ENCODE peak calls at places on chromosomes 16 and 17, in six cellular contexts. M, P, X, F, D and K are unnamed samples. For H4K20me1, the result is how much of the 10 kb centered on the place peaks cover.

GRCh38 chr16:30637952-30638351 is 12.8 kb upstream of the PRR14 start:
- DNase-seq in P (peak), F (peak), M (peak), D (peak), X (peak), K (peak)

GRCh38 chr17:64507418-64507766 is 615 bp downstream of the CEP95 start:
- DNase-seq in F (peak), P (peak), D (peak), M (peak), X (peak), K (peak)

GRCh38 chr17:49836111-49837030 is 11.5 kb downstream of the TAC4 start:
- DNase-seq in X (no peak), F (no peak), P (peak), D (no peak), M (peak), K (peak)

GRCh38 chr16:4376126-4376819 is 4.6 kb downstream of the VASN start:
- DNase-seq in M (peak), X (peak), D (no peak), F (no peak), P (no peak), K (peak)

GRCh38 chr17:72219136-72219823 is 98.5 kb downstream of the SOX9 start:
- DNase-seq in D (no peak), F (no peak), P (no peak), X (peak), M (no peak), K (peak)

GRCh38 chr16:85296859-85297698 is 184.8 kb upstream of the CIBAR2 start:
- DNase-seq in D (no peak), M (no peak), F (peak), P (peak), X (peak), K (peak)

GRCh38 chr17:60840456-60840855 is 162.8 kb downstream of the BCAS3 start:
- DNase-seq in M (peak), D (no peak), F (no peak), X (no peak), P (no peak), K (no peak)

GRCh38 chr17:35295686-35296085 is 52.8 kb downstream of the SLFN5 start:
- DNase-seq in M (no peak), P (peak), F (no peak), X (no peak), D (no peak), K (peak)

DNA sequence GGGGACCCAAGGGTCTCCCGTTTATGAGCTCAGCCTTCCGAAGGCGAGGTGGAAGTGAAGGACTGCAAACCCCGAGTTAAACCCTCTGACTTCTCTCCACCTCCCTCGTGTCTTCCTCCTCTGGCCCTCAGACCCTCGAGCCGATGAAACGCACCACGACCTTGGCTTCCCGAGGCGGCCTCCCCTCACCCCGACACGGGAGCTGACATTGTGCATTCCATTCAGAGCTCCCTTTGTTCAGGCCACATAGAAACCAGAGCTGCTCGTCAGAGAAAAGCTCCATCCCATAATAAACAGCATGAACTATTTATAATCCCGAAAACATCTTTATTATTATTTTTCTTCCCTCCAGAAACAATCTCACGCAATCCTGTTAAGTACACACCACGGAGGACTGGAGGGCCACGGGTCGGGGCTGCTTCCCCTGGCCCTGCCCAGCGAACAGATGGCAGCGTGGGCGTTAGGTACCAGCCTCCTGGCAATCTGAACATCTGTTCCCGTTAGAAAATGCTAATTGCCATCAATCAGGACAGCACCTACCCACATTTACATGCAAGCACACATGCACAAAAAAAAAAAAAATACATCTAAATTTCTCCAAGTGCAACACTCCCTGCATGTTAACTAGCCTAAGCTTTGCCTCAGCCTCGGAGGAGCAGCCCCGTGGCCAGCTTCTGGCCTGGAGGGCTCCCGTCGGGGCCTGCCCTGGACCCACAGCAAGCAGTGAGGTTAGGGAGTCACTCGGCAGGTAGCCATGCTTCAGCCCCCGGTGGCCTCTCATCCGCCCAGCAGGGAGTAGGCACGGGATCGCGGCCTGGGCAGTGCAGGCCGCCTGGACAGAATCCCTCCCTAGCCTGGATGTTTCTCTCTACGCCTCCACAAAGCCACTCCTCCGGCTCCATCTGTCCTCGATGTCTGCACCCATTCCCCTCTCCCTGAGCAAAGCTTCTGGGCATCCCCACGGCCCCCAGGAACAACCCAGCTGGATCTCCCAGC is 145.5 kb downstream of the RBFOX3 start:
- DNase-seq in P (no peak), D (no peak), X (no peak), M (no peak), F (no peak), K (no peak)
- TF ChIP-seq EZH2 in P (no peak), D (no peak), X (no peak), M (no peak), F (peak), K (no peak)

GRCh38 chr16:1105888-1106620 is 10.0 kb upstream of the C1QTNF8 start:
- DNase-seq in X (peak), P (peak), D (no peak), M (peak), F (no peak), K (peak)

GRCh38 chr16:1107141-1107540 is 11.1 kb upstream of the C1QTNF8 start:
- DNase-seq in X (no peak), D (no peak), M (no peak), F (no peak), P (no peak), K (no peak)

GRCh38 chr16:1106659-1107058 is 10.6 kb upstream of the C1QTNF8 start:
- DNase-seq in X (no peak), M (no peak), D (no peak), F (no peak), P (no peak), K (no peak)

GRCh38 chr16:1108299-1109252 is 12.5 kb upstream of the C1QTNF8 start:
- DNase-seq in M (peak), P (no peak), D (no peak), X (no peak), F (no peak), K (peak)

GRCh38 chr16:1107731-1108130 is 11.7 kb upstream of the C1QTNF8 start:
- DNase-seq in P (no peak), M (no peak), F (no peak), D (no peak), X (no peak), K (no peak)
- H4K20me1 ChIP-seq in P (under half), M (under half), F (under half), D (under half), X (under half), K (under half)

DNA sequence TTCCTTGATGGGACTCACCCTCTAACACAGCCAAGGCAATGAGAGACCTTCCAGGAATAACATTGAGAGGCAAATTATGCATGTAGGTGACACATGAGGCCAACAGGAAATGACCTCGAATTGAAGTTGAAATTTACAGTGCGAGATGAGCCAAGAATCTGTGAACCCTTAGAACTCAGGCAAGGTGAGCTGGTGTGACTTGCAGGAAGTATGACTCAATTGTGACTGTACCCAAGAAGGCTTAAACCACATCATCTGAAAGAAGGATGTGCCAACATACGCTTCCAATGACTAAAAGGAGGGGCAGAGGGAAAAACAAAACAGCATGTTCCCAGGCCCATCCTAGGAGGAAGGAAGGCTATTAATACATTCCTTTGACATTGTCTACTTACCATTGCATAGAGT is 44.8 kb downstream of the PITPNC1 start:
- DNase-seq in D (peak), F (no peak), P (peak), X (no peak), M (peak), K (peak)
- H3K4me3 ChIP-seq in D (no peak), F (no peak), P (no peak), X (no peak), M (no peak), K (no peak)

DNA sequence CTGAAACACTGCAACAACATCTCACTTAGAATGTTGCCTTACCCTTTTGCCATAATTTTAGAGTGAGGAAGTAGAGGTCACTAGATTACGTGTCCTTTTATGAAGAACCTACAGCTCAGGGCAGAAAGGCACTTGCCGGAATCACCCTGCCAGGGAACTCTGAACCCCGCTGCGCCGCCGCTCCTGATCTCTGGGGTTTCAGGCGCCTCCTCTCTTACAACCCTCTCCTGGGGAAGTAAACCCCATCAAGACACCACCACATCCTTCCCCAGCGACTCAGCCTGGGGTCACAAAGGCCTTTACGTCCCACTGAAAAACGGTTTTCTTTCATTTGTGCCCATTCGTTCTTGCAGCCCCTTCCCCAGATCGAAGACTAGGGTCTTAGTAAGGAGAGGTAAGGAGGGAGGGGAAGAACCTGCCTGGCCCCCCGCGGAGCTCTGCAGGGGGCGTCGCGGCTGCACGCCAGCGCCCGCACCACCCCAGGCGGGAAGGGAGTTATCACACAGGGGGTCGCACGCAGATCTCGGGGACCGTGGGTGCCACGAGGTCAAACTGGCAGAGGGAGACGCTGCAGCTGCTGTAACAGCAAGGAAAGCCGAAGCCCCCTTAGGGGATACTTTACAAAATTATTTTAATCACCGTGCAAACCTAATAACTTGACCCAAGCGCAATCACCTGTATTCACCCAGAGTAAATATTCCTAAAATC is 1.0 kb upstream of the HLF start:
- DNase-seq in P (no peak), X (peak), F (no peak), D (no peak), M (no peak), K (no peak)
- TF ChIP-seq EZH2 in P (peak), X (peak), F (no peak), D (no peak), M (peak), K (no peak)

DNA sequence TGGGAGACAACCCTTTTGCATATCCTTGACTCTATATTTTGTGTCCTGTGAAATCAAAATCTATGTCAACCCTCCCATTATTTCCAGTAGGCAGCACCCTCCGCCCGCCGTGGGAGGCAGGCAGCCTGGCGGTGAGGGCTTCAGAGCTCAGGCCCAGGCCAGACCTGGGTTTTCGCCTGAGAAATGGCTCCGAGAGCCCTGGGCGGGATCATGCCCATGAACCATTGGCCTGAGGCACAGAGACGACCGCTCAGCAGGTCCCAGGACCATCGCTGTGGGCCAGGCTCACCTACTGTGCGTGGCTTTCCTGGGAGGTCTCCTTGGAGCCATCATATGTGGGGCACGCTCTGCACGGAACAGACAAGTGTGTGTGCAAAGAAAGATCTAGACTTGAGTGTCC is 6.3 kb upstream of the SLC38A8 start:
- DNase-seq in F (no peak), X (no peak), D (no peak), P (no peak), M (no peak), K (no peak)
- H4K20me1 ChIP-seq in F (under half), X (under half), D (under half), P (under half), M (under half), K (under half)

GRCh38 chr16:53282975-53283946 is 151.0 kb upstream of the RBL2 start:
- DNase-seq in F (peak), P (peak), D (peak), X (peak), M (peak), K (peak)
- H3K4me3 ChIP-seq in F (no peak), P (no peak), D (no peak), X (no peak), M (no peak), K (no peak)

GRCh38 chr17:48604770-48605329 is at the start of gene HOXB6:
- DNase-seq in F (no peak), D (peak), X (no peak), P (peak), M (no peak), K (peak)

GRCh38 chr17:48605409-48605864 is 651 bp upstream of the HOXB6 start:
- DNase-seq in P (no peak), D (no peak), F (no peak), X (no peak), M (no peak), K (no peak)

GRCh38 chr17:48605991-48606891 is 1.5 kb upstream of the HOXB6 start:
- DNase-seq in D (no peak), M (no peak), P (no peak), X (peak), F (no peak), K (no peak)

GRCh38 chr17:48608494-48608834 is 2.4 kb downstream of the HOXB7 start:
- DNase-seq in F (no peak), X (no peak), P (no peak), D (no peak), M (no peak), K (no peak)

GRCh38 chr17:48606892-48607241 is 2.1 kb upstream of the HOXB6 start:
- DNase-seq in F (no peak), X (no peak), M (no peak), P (no peak), D (no peak), K (no peak)
- TF ChIP-seq EZH2 in F (no peak), X (no peak), M (no peak), P (no peak), D (no peak), K (no peak)

GRCh38 chr16:69318177-69318910 is 7.2 kb downstream of the VPS4A start:
- DNase-seq in X (no peak), F (no peak), D (no peak), M (no peak), P (no peak), K (no peak)
- H4K20me1 ChIP-seq in X (under half), F (under half), D (under half), M (under half), P (under half), K (under half)

GRCh38 chr16:11916524-11917285 is 949 bp upstream of the GSPT1 start:
- DNase-seq in M (peak), D (peak), F (no peak), X (no peak), P (no peak), K (peak)

GRCh38 chr16:11915644-11916523 is at the start of gene GSPT1:
- DNase-seq in X (peak), M (peak), F (peak), P (peak), D (peak), K (peak)

GRCh38 chr16:11914210-11914758 is 1.5 kb downstream of the GSPT1 start:
- DNase-seq in F (peak), D (no peak), M (peak), X (no peak), P (peak), K (no peak)

GRCh38 chr16:11914759-11915643 is 755 bp downstream of the GSPT1 start:
- DNase-seq in X (peak), F (peak), M (peak), D (no peak), P (peak), K (peak)

GRCh38 chr16:11913425-11914079 is 2.2 kb downstream of the GSPT1 start:
- DNase-seq in X (no peak), D (peak), F (no peak), P (peak), M (peak), K (peak)
- H3K4me3 ChIP-seq in X (peak), D (peak), F (peak), P (peak), M (peak), K (peak)

GRCh38 chr17:48751172-48751571 is 22.6 kb upstream of the HOXB13 start:
- DNase-seq in F (no peak), P (no peak), D (no peak), M (no peak), X (no peak), K (no peak)
- TF ChIP-seq EZH2 in F (no peak), P (no peak), D (no peak), M (peak), X (no peak), K (no peak)